ENCODE peak calls at places on chromosomes 12 and 14, in four cellular contexts. R, M, Z and I are unnamed samples.

GRCh38 chr12:16611146-16611545 is 5.2 kb upstream of the LMO3 start:
- DNase-seq in R (no peak), M (no peak), Z (no peak), I (no peak)

GRCh38 chr12:66144796-66145754 is 14.5 kb upstream of the LLPH start:
- DNase-seq in R (no peak), M (no peak), Z (peak), I (no peak)

GRCh38 chr12:121795029-121795977 is 1.8 kb upstream of the RHOF start:
- DNase-seq in R (peak), M (peak), Z (no peak), I (no peak)

GRCh38 chr12:119589087-119589486 is 4.5 kb upstream of the TMEM233 start:
- DNase-seq in R (no peak), M (no peak), Z (no peak), I (no peak)

GRCh38 chr14:23358042-23358441 is 5.4 kb upstream of the SLC22A17 start:
- DNase-seq in R (no peak), M (no peak), Z (no peak), I (no peak)

GRCh38 chr14:100590726-100591452 is 3.7 kb upstream of the BEGAIN start:
- DNase-seq in R (no peak), M (no peak), Z (no peak), I (no peak)

GRCh38 chr12:77925536-77926108 is 94.9 kb downstream of the NAV3 start:
- DNase-seq in R (peak), M (peak), Z (peak), I (peak)

GRCh38 chr14:61147369-61147897 is 133.7 kb downstream of the TMEM30B start:
- DNase-seq in R (no peak), M (peak), Z (no peak), I (no peak)

GRCh38 chr12:6646276-6647082 is 753 bp downstream of the ACRBP start:
- DNase-seq in R (no peak), M (no peak), Z (no peak), I (no peak)

GRCh38 chr14:94623422-94623809 is 11.2 kb downstream of the SERPINA3 start:
- DNase-seq in R (no peak), M (no peak), Z (no peak), I (no peak)

GRCh38 chr14:104307246-104307626 is 168.8 kb downstream of the KIF26A start:
- DNase-seq in R (no peak), M (no peak), Z (no peak), I (no peak)

GRCh38 chr12:50505386-50505827 is 622 bp downstream of the DIP2B start:
- DNase-seq in R (peak), M (peak), Z (no peak), I (no peak)

GRCh38 chr14:104524726-104525125 is 54.8 kb upstream of the C14orf180 start:
- DNase-seq in R (no peak), M (no peak), Z (no peak), I (no peak)

GRCh38 chr12:54162741-54163140 is 26.0 kb downstream of the SMUG1 start:
- DNase-seq in R (no peak), M (peak), Z (no peak), I (no peak)

GRCh38 chr12:124694846-124695497 is 127.6 kb upstream of the NCOR2 start:
- DNase-seq in R (no peak), M (peak), Z (no peak), I (no peak)

GRCh38 chr12:117144599-117144998 is 45.4 kb upstream of the TESC start:
- DNase-seq in R (no peak), M (no peak), Z (no peak), I (no peak)

GRCh38 chr14:75295491-75296338 is 17.1 kb downstream of the FOS start:
- DNase-seq in R (peak), M (peak), Z (no peak), I (no peak)

GRCh38 chr14:103562385-103563088 is at the start of the genes BAG5 and COA8:
- DNase-seq in R (peak), M (peak), Z (no peak), I (peak)

GRCh38 chr14:87690076-87690661 is 302.8 kb downstream of the GALC start:
- DNase-seq in R (no peak), M (no peak), Z (no peak), I (no peak)

GRCh38 chr12:121908702-121909101 is 9.7 kb upstream of the CFAP251 start:
- DNase-seq in R (peak), M (no peak), Z (no peak), I (no peak)

GRCh38 chr14:89540830-89541470 is 123.9 kb upstream of the FOXN3 start:
- DNase-seq in R (no peak), M (no peak), Z (peak), I (no peak)

GRCh38 chr14:53411110-53411509 is 258.0 kb upstream of the DDHD1 start:
- DNase-seq in R (no peak), M (no peak), Z (peak), I (no peak)

GRCh38 chr14:23551266-23552028 is at the start of gene ZFHX2:
- DNase-seq in R (peak), M (peak), Z (no peak), I (no peak)